ENCODE peak calls at places on chromosomes 2 and 18, in five cellular contexts. One of them, this sample, is unnamed.

GRCh38 chr2:234864518-234864917 is 87.3 kb upstream of the SH3BP4 start:
- DNase-seq in tibial nerve: no peak
- DNase-seq in mucosa of descending colon: no peak
- DNase-seq in CD4-positive, alpha-beta memory T cell: no peak
- DNase-seq in mammary epithelial cell: no peak
- DNase-seq in this sample: no peak

GRCh38 chr2:14967739-14968138 is 335.2 kb downstream of the LRATD1 start:
- DNase-seq in tibial nerve: no peak
- DNase-seq in mammary epithelial cell: no peak
- DNase-seq in mucosa of descending colon: no peak
- DNase-seq in CD4-positive, alpha-beta memory T cell: no peak
- DNase-seq in this sample: no peak

GRCh38 chr2:106900130-106900529 is 14.2 kb upstream of the ST6GAL2 start:
- DNase-seq in CD4-positive, alpha-beta memory T cell: no peak
- DNase-seq in mammary epithelial cell: no peak
- DNase-seq in tibial nerve: no peak
- DNase-seq in mucosa of descending colon: no peak
- DNase-seq in this sample: no peak

GRCh38 chr2:37324536-37324785 is 172 bp downstream of the PRKD3 start:
- DNase-seq in CD4-positive, alpha-beta memory T cell: no peak
- DNase-seq in mucosa of descending colon: peak
- DNase-seq in tibial nerve: peak
- DNase-seq in mammary epithelial cell: no peak
- DNase-seq in this sample: no peak

GRCh38 chr2:206936456-206937222 is 2.7 kb upstream of the CPO start:
- DNase-seq in tibial nerve: no peak
- DNase-seq in mammary epithelial cell: no peak
- DNase-seq in mucosa of descending colon: no peak
- DNase-seq in CD4-positive, alpha-beta memory T cell: no peak
- DNase-seq in this sample: no peak

GRCh38 chr2:36618381-36618780 is 20.4 kb upstream of the FEZ2 start:
- DNase-seq in CD4-positive, alpha-beta memory T cell: peak
- DNase-seq in tibial nerve: no peak
- DNase-seq in mucosa of descending colon: no peak
- DNase-seq in mammary epithelial cell: peak
- DNase-seq in this sample: no peak

GRCh38 chr2:221034026-221034701 is 537.9 kb downstream of the EPHA4 start:
- DNase-seq in mammary epithelial cell: no peak
- DNase-seq in mucosa of descending colon: no peak
- DNase-seq in tibial nerve: no peak
- DNase-seq in CD4-positive, alpha-beta memory T cell: no peak
- DNase-seq in this sample: no peak

GRCh38 chr2:227153307-227153706 is 10.7 kb downstream of the COL4A4 start:
- DNase-seq in mucosa of descending colon: no peak
- DNase-seq in mammary epithelial cell: no peak
- DNase-seq in tibial nerve: no peak
- DNase-seq in CD4-positive, alpha-beta memory T cell: no peak
- DNase-seq in this sample: no peak

GRCh38 chr18:74963820-74964446 is 245.0 kb downstream of the PTGR3 start:
- DNase-seq in mucosa of descending colon: no peak
- DNase-seq in CD4-positive, alpha-beta memory T cell: no peak
- DNase-seq in tibial nerve: no peak
- DNase-seq in mammary epithelial cell: peak
- DNase-seq in this sample: peak

GRCh38 chr2:70069049-70069448 is 18.2 kb upstream of the PCBP1 start:
- DNase-seq in tibial nerve: no peak
- DNase-seq in CD4-positive, alpha-beta memory T cell: peak
- DNase-seq in mammary epithelial cell: peak
- DNase-seq in mucosa of descending colon: no peak
- DNase-seq in this sample: peak

GRCh38 chr2:159285929-159286708 is at the start of gene WDSUB1:
- DNase-seq in CD4-positive, alpha-beta memory T cell: no peak
- DNase-seq in tibial nerve: peak
- DNase-seq in mammary epithelial cell: peak
- DNase-seq in mucosa of descending colon: peak
- DNase-seq in this sample: peak

GRCh38 chr2:231057590-231057989 is 923 bp downstream of the PSMD1 start:
- DNase-seq in tibial nerve: no peak
- DNase-seq in CD4-positive, alpha-beta memory T cell: no peak
- DNase-seq in mammary epithelial cell: peak
- DNase-seq in mucosa of descending colon: no peak
- DNase-seq in this sample: no peak

GRCh38 chr2:236166781-236167296 is 1.3 kb downstream of the GBX2 start:
- DNase-seq in mammary epithelial cell: no peak
- DNase-seq in tibial nerve: no peak
- DNase-seq in CD4-positive, alpha-beta memory T cell: no peak
- DNase-seq in mucosa of descending colon: no peak
- DNase-seq in this sample: no peak

GRCh38 chr2:200203381-200203827 is 103.1 kb upstream of the SPATS2L start:
- DNase-seq in mammary epithelial cell: no peak
- DNase-seq in mucosa of descending colon: no peak
- DNase-seq in tibial nerve: no peak
- DNase-seq in CD4-positive, alpha-beta memory T cell: no peak
- DNase-seq in this sample: no peak

GRCh38 chr18:69885841-69886531 is 61.7 kb downstream of the CD226 start:
- DNase-seq in tibial nerve: no peak
- DNase-seq in mammary epithelial cell: no peak
- DNase-seq in CD4-positive, alpha-beta memory T cell: peak
- DNase-seq in mucosa of descending colon: no peak
- DNase-seq in this sample: no peak

GRCh38 chr2:152566728-152567069 is 150.6 kb downstream of the PRPF40A start:
- DNase-seq in mammary epithelial cell: no peak
- DNase-seq in CD4-positive, alpha-beta memory T cell: no peak
- DNase-seq in mucosa of descending colon: no peak
- DNase-seq in tibial nerve: no peak
- DNase-seq in this sample: no peak

GRCh38 chr2:98881153-98881650 is 54.8 kb downstream of the CRACDL start:
- DNase-seq in CD4-positive, alpha-beta memory T cell: no peak
- DNase-seq in mucosa of descending colon: no peak
- DNase-seq in mammary epithelial cell: peak
- DNase-seq in tibial nerve: no peak
- DNase-seq in this sample: no peak

GRCh38 chr18:48739266-48740067 is 200.6 kb downstream of the CTIF start:
- DNase-seq in CD4-positive, alpha-beta memory T cell: no peak
- DNase-seq in tibial nerve: no peak
- DNase-seq in mucosa of descending colon: no peak
- DNase-seq in mammary epithelial cell: no peak
- DNase-seq in this sample: no peak

GRCh38 chr18:23515911-23516546 is 12.7 kb downstream of the RMC1 start:
- DNase-seq in mucosa of descending colon: no peak
- DNase-seq in tibial nerve: peak
- DNase-seq in mammary epithelial cell: peak
- DNase-seq in CD4-positive, alpha-beta memory T cell: peak
- DNase-seq in this sample: peak

GRCh38 chr2:58939388-58939787 is 698.3 kb upstream of the FANCL start:
- DNase-seq in CD4-positive, alpha-beta memory T cell: no peak
- DNase-seq in mucosa of descending colon: no peak
- DNase-seq in tibial nerve: no peak
- DNase-seq in mammary epithelial cell: peak
- DNase-seq in this sample: no peak

GRCh38 chr2:150478206-150478974 is 9.1 kb downstream of the RND3 start:
- DNase-seq in mucosa of descending colon: no peak
- DNase-seq in CD4-positive, alpha-beta memory T cell: no peak
- DNase-seq in tibial nerve: no peak
- DNase-seq in mammary epithelial cell: peak
- DNase-seq in this sample: no peak

GRCh38 chr2:189144700-189145211 is 34.8 kb downstream of the COL5A2 start:
- DNase-seq in tibial nerve: no peak
- DNase-seq in mucosa of descending colon: no peak
- DNase-seq in CD4-positive, alpha-beta memory T cell: no peak
- DNase-seq in mammary epithelial cell: no peak
- DNase-seq in this sample: no peak

GRCh38 chr18:74897971-74898657 is 300.4 kb downstream of the ZNF407 start:
- DNase-seq in CD4-positive, alpha-beta memory T cell: no peak
- DNase-seq in tibial nerve: no peak
- DNase-seq in mucosa of descending colon: no peak
- DNase-seq in mammary epithelial cell: peak
- DNase-seq in this sample: no peak

GRCh38 chr2:226121339-226121738 is 678.3 kb downstream of the IRS1 start:
- DNase-seq in mammary epithelial cell: no peak
- DNase-seq in tibial nerve: no peak
- DNase-seq in CD4-positive, alpha-beta memory T cell: no peak
- DNase-seq in mucosa of descending colon: no peak
- DNase-seq in this sample: no peak

GRCh38 chr2:157032019-157032418 is 225.5 kb upstream of the GALNT5 start:
- DNase-seq in CD4-positive, alpha-beta memory T cell: no peak
- DNase-seq in mammary epithelial cell: peak
- DNase-seq in mucosa of descending colon: no peak
- DNase-seq in tibial nerve: no peak
- DNase-seq in this sample: no peak

GRCh38 chr2:128734521-128735295 is 416.0 kb upstream of the HS6ST1 start:
- DNase-seq in tibial nerve: no peak
- DNase-seq in CD4-positive, alpha-beta memory T cell: no peak
- DNase-seq in mammary epithelial cell: no peak
- DNase-seq in mucosa of descending colon: no peak
- DNase-seq in this sample: no peak

GRCh38 chr2:196318517-196319377 is 147.4 kb upstream of the STK17B start:
- DNase-seq in mucosa of descending colon: no peak
- DNase-seq in mammary epithelial cell: no peak
- DNase-seq in tibial nerve: no peak
- DNase-seq in CD4-positive, alpha-beta memory T cell: no peak
- DNase-seq in this sample: no peak

GRCh38 chr2:190978389-190979053 is 35.5 kb downstream of the STAT1 start:
- DNase-seq in CD4-positive, alpha-beta memory T cell: no peak
- DNase-seq in mammary epithelial cell: peak
- DNase-seq in mucosa of descending colon: no peak
- DNase-seq in tibial nerve: no peak
- DNase-seq in this sample: no peak

GRCh38 chr2:100344433-100344832 is 22.1 kb upstream of the LONRF2 start:
- DNase-seq in CD4-positive, alpha-beta memory T cell: no peak
- DNase-seq in mammary epithelial cell: no peak
- DNase-seq in tibial nerve: no peak
- DNase-seq in mucosa of descending colon: no peak
- DNase-seq in this sample: no peak

GRCh38 chr2:120470041-120470716 is 124.2 kb downstream of the INHBB start:
- DNase-seq in mucosa of descending colon: peak
- DNase-seq in mammary epithelial cell: peak
- DNase-seq in tibial nerve: peak
- DNase-seq in CD4-positive, alpha-beta memory T cell: no peak
- DNase-seq in this sample: peak

GRCh38 chr2:49021170-49021743 is 133.1 kb downstream of the FSHR start:
- DNase-seq in CD4-positive, alpha-beta memory T cell: no peak
- DNase-seq in mammary epithelial cell: no peak
- DNase-seq in mucosa of descending colon: no peak
- DNase-seq in tibial nerve: no peak
- DNase-seq in this sample: no peak